ENCODE peak calls at places on chromosomes 2 and 18, in seven cellular contexts. V, R, W, Z, G, I and T are unnamed samples.

GRCh38 chr2:199085201-199085750 is 372.5 kb downstream of the SATB2 start:
- DNase-seq in V (no peak), R (no peak), W (no peak), Z (no peak), G (no peak), I (no peak), T (no peak)

GRCh38 chr18:4260107-4260506 is 195.0 kb downstream of the DLGAP1 start:
- DNase-seq in V (no peak), R (no peak), W (no peak), Z (no peak), G (no peak), I (no peak), T (no peak)

GRCh38 chr2:186347472-186347871 is 138.6 kb upstream of the ZC3H15 start:
- DNase-seq in V (no peak), R (no peak), W (no peak), Z (peak), G (no peak), I (no peak), T (no peak)

GRCh38 chr2:16293871-16294270 is 353.5 kb downstream of the MYCN start:
- DNase-seq in V (no peak), R (no peak), W (no peak), Z (no peak), G (no peak), I (no peak), T (no peak)

GRCh38 chr2:201699384-201699783 is 940 bp upstream of the MPP4 start:
- DNase-seq in V (no peak), R (no peak), W (no peak), Z (no peak), G (no peak), I (no peak), T (no peak)

GRCh38 chr2:149329470-149330126 is 789 bp upstream of the LYPD6 start:
- DNase-seq in V (peak), R (no peak), W (peak), Z (peak), G (no peak), I (no peak), T (no peak)

GRCh38 chr2:104406273-104406726 is 447.6 kb upstream of the POU3F3 start:
- DNase-seq in V (no peak), R (no peak), W (no peak), Z (peak), G (no peak), I (no peak), T (no peak)

GRCh38 chr2:127400897-127401756 is 13.4 kb upstream of the MAP3K2 start:
- DNase-seq in V (peak), R (peak), W (no peak), Z (no peak), G (no peak), I (no peak), T (no peak)

GRCh38 chr2:70720124-70720523 is 47.9 kb downstream of the ADD2 start:
- DNase-seq in V (no peak), R (no peak), W (no peak), Z (no peak), G (no peak), I (no peak), T (no peak)

GRCh38 chr18:63708650-63709049 is 5.9 kb downstream of the SERPINB11 start:
- DNase-seq in V (no peak), R (no peak), W (no peak), Z (no peak), G (no peak), I (no peak), T (no peak)

GRCh38 chr18:31230495-31230894 is 67.8 kb upstream of the DSC1 start:
- DNase-seq in V (peak), R (no peak), W (no peak), Z (no peak), G (peak), I (no peak), T (no peak)

GRCh38 chr2:240993446-240994160 is 4.8 kb upstream of the SNED1 start:
- DNase-seq in V (no peak), R (no peak), W (no peak), Z (no peak), G (no peak), I (no peak), T (no peak)

GRCh38 chr2:18077724-18078123 is 199.3 kb downstream of the KCNS3 start:
- DNase-seq in V (no peak), R (no peak), W (no peak), Z (no peak), G (no peak), I (no peak), T (no peak)

GRCh38 chr18:59813942-59814341 is 85.9 kb upstream of the PMAIP1 start:
- DNase-seq in V (no peak), R (no peak), W (no peak), Z (no peak), G (no peak), I (no peak), T (no peak)

GRCh38 chr2:15943914-15944313 is 3.6 kb downstream of the MYCN start:
- DNase-seq in V (no peak), R (no peak), W (no peak), Z (peak), G (no peak), I (no peak), T (no peak)

GRCh38 chr2:20539776-20540586 is 93.1 kb downstream of the RHOB start:
- DNase-seq in V (no peak), R (peak), W (no peak), Z (no peak), G (no peak), I (no peak), T (no peak)

GRCh38 chr2:53652131-53652530 is 115.5 kb upstream of the CHAC2 start:
- DNase-seq in V (no peak), R (no peak), W (no peak), Z (no peak), G (no peak), I (no peak), T (no peak)

GRCh38 chr2:171520471-171520870 is 1.8 kb upstream of the CYBRD1 start:
- DNase-seq in V (no peak), R (no peak), W (no peak), Z (no peak), G (no peak), I (no peak), T (no peak)
- TF ChIP-seq TAF1 in V (no peak), R (no peak), W (no peak), Z (no peak), G (no peak), I (no peak), T (no peak)

GRCh38 chr18:48057018-48057417 is 126.6 kb upstream of the SMAD2 start:
- DNase-seq in V (no peak), R (no peak), W (no peak), Z (no peak), G (no peak), I (no peak), T (no peak)

GRCh38 chr18:48052291-48052840 is 121.9 kb upstream of the SMAD2 start:
- DNase-seq in V (no peak), R (no peak), W (no peak), Z (no peak), G (no peak), I (no peak), T (no peak)

GRCh38 chr18:48052845-48053244 is 122.4 kb upstream of the SMAD2 start:
- DNase-seq in V (no peak), R (no peak), W (no peak), Z (no peak), G (no peak), I (no peak), T (no peak)

GRCh38 chr18:48053881-48054586 is 123.6 kb upstream of the SMAD2 start:
- DNase-seq in V (no peak), R (peak), W (no peak), Z (peak), G (no peak), I (no peak), T (no peak)

GRCh38 chr18:48055351-48055750 is 124.9 kb upstream of the SMAD2 start:
- DNase-seq in V (no peak), R (no peak), W (no peak), Z (no peak), G (no peak), I (no peak), T (no peak)
- TF ChIP-seq TAF1 in V (no peak), R (no peak), W (no peak), Z (no peak), G (no peak), I (no peak), T (no peak)

GRCh38 chr2:229800997-229801754 is 86.8 kb upstream of the DNER start:
- DNase-seq in V (peak), R (peak), W (peak), Z (peak), G (peak), I (peak), T (peak)
- TF ChIP-seq TAF1 in V (no peak), R (no peak), W (no peak), Z (no peak), G (no peak), I (no peak), T (no peak)

DNA sequence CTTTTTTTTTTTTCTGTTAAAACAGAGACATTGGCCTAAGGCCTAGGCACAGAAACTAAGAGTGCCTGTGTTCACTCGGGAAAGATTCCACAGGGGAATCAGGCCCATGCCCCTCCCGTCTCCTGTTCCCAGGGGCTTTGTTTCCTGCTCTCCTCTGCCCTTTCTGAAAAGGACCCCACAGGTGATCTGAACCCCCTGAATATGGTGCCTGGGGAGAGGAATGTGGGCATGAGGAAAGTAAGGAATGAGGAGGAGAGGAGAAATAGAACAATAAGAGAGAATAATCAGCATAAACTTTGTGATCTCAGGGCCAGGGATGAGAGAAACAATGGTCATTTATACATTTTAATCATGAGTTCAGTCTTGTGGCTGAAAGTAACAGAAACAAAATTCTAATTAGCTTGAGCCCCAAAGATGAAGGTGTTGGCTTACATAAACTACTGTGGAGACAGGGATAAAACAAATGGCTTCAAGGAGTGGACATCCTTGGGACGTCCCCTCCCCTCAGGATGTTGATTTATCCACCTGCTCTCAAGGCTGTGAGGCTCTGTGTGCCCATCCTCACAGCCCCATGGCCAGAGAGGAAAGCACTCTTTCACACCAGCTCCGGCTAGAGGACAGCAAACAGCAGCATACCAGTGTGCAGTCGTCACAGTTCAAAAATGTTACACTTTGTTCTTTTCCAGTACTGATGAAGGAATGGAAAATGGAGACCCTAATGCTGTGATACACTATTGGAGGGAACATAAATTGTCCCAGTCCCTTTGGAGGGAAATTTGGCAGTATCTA is 46.4 kb upstream of the MRPL33 start:
- DNase-seq in V (peak), R (no peak), W (no peak), Z (no peak), G (no peak), I (no peak), T (no peak)
- TF ChIP-seq TAF1 in V (no peak), R (no peak), W (no peak), Z (no peak), G (no peak), I (no peak), T (no peak)

GRCh38 chr2:147327636-147328035 is 517.2 kb upstream of the ACVR2A start:
- DNase-seq in V (no peak), R (no peak), W (no peak), Z (no peak), G (peak), I (no peak), T (no peak)

GRCh38 chr2:147325955-147326354 is 518.9 kb upstream of the ACVR2A start:
- DNase-seq in V (no peak), R (no peak), W (no peak), Z (no peak), G (no peak), I (no peak), T (no peak)

GRCh38 chr2:147330925-147331324 is 513.9 kb upstream of the ACVR2A start:
- DNase-seq in V (no peak), R (no peak), W (no peak), Z (no peak), G (no peak), I (no peak), T (no peak)

DNA sequence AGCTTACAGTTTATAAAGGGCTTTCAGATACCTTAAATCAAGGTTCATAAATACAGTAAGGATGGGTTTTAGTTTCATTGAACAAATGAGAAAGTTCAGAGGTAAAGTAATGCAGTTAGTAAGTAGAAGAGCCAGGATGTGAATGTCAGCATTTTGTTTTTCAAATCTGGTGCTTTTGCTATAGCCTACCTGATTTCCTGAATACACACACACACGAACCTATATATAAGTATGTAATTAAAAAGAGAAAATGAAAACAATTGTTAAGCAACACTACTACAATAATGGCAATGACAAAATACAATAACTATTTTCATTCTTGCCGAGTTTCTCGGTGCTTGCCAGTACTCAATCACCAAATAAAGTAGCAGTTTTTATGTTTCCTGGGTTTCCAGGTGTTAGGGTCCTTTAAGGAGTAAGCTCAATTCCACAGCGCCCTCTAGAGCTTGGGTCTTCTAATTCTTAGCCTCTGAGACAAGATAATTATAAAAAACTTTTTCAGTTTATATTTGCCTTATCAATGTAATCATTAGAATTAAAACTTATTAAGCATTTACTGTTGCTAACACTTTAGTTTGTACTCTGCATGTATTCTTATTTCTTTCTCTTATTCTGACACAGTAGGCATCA is 512.9 kb upstream of the ACVR2A start:
- DNase-seq in V (peak), R (no peak), W (no peak), Z (no peak), G (no peak), I (no peak), T (peak)
- TF ChIP-seq TAF1 in V (no peak), R (no peak), W (no peak), Z (no peak), G (no peak), I (no peak), T (no peak)

DNA sequence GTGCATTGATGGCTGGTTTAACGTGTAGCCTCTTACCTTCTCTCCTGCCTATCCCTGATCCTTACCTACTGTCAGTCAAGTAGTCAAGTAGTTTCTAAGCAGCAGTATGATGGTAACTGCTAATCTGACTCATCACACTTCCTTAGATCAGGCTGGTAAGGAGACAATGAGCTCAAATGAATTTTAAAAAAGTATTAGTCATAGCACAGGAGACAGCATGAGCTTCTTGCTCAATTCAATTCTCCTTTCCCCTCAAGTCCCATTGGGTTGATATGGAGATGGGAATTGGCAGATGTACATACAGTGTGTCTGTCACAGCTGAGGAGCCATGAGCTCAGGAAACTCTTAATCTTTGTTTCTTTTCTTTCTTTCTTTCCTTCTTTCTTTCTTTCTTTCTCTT is 799.7 kb downstream of the LRP1B start:
- DNase-seq in V (no peak), R (no peak), W (no peak), Z (no peak), G (no peak), I (no peak), T (no peak)
- TF ChIP-seq TAF1 in V (no peak), R (no peak), W (no peak), Z (no peak), G (no peak), I (no peak), T (no peak)

DNA sequence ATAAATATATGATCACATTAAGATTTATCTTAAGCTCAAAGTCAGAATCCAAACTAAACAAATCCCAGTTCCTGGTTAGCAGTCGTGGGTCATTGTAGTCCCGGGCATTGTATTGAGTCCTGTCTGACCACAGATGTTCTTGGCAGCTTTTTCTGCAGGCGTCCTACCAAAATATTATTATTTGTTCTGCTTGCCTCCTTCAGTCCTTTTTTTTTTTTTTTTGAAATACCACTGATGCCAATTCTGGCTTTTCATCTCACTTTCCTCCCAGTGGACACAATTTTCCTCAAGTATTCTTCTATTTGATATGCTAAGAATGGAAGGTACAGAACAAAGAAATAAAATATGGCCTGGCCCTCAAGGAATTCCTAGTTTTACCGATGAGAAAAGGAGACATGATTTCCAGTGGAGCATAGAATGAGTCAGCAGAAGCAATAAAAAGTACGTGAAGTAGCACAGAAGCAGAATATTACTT is 151.6 kb downstream of the CSRNP3 start:
- DNase-seq in V (no peak), R (no peak), W (no peak), Z (no peak), G (no peak), I (no peak), T (no peak)
- TF ChIP-seq TAF1 in V (no peak), R (no peak), W (no peak), Z (no peak), G (no peak), I (no peak), T (no peak)

GRCh38 chr2:204743368-204743960 is 198.2 kb downstream of the PARD3B start:
- DNase-seq in V (no peak), R (no peak), W (no peak), Z (no peak), G (no peak), I (no peak), T (no peak)
- TF ChIP-seq TAF1 in V (no peak), R (no peak), W (no peak), Z (no peak), G (no peak), I (no peak), T (no peak)

DNA sequence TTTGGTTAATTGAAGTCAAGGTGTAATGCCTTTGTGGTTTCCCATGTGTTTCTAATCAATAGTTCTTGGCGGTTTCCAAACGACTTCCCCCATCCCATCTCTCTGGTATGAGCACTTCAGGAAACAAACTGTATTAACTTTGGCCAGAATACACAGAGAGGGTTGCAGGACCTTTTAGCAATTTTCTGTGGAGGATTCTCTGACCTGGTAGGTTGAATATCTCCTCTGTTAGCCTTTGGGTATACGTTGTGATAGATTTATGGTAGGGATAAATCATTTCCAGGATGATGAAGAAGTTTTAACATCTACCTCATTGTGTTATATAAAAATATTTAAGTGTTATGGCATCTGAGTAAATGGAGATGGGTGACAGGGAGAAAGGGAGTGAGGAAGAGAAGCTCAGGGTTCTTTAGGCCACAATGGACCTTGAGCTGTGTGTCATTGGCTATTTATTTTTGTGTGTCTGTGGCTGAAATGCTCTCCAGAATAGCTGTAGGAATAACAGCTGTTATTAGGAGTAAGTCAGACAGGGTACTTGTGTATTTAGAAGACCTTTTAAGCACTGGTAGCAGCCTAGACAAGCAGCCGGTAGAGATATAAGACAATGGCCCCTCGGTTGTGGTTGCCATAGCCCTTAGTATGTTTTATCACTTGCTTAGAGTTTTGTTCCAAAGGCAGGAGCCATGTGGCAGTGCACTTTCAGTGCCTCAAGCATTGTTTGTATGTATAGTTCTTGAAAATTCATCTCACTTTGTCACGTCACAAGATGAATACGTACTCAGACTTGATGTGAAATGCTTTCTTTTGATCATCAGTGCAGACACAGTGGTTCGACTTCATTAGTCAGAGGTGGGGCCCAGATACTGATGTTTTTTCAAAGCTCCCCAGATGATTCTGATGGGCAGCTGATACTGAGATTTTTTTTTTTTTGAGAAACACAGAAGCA is 91.1 kb downstream of the FMNL2 start:
- DNase-seq in V (peak), R (no peak), W (no peak), Z (no peak), G (no peak), I (no peak), T (no peak)
- TF ChIP-seq TAF1 in V (no peak), R (no peak), W (no peak), Z (no peak), G (no peak), I (no peak), T (no peak)

DNA sequence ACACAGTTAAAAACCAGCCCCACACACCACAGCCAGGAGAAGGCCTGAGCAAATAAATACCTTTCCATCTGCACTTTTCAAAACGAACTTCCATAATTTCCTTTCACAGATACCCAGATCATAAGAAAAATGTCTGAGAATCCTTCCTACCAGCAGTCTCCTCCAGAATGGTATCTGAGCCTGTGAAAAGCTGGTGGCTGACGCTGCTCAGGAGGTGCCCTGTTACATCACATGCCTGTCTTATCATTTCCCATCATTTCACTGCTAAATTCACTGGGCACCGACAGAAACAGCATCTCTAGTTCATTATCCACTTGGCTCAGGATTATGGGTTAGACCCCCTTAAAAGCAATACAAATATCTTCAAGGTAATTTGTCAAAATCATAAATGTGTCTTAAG is 4.4 kb downstream of the CRACDL start:
- DNase-seq in V (no peak), R (no peak), W (no peak), Z (no peak), G (no peak), I (no peak), T (no peak)
- TF ChIP-seq TAF1 in V (no peak), R (no peak), W (no peak), Z (no peak), G (no peak), I (no peak), T (no peak)